ENCODE peak calls at places on chromosomes 4 and X, in nine cellular contexts. E, Q, F, M, U, Z, S, P and J are unnamed samples.
A peak's percentile ranks its signal among the peaks of the same experiment; 100 is the strongest.

GRCh38 chr4:159689526-159689925 is 586.6 kb downstream of the RAPGEF2 start:
- DNase-seq in E (no peak), Q (no peak), F (no peak), M (no peak), U (no peak), Z (no peak), S (no peak), P (no peak), J (no peak)

GRCh38 chr4:8362483-8362882 is 78.0 kb downstream of the ACOX3 start:
- DNase-seq in E (no peak), Q (no peak), F (no peak), M (no peak), U (no peak), Z (no peak), S (no peak), P (no peak), J (no peak)

GRCh38 chr4:25378130-25378743 is 1.2 kb downstream of the ANAPC4 start:
- DNase-seq in E (no peak), Q (no peak), F (no peak), M (no peak), U (no peak), Z (no peak), S (no peak), P (no peak), J (no peak)

GRCh38 chrX:111041018-111041462 is 55.0 kb upstream of the PAK3 start:
- DNase-seq in E (peak; percentile 92), Q (peak; percentile 88), F (no peak), M (peak; percentile 9), U (no peak), Z (peak; percentile 44), S (no peak), P (peak; percentile 91), J (no peak)

GRCh38 chr4:84342161-84342560 is 156.9 kb downstream of the NKX6-1 start:
- DNase-seq in E (no peak), Q (no peak), F (no peak), M (no peak), U (no peak), Z (no peak), S (no peak), P (no peak), J (no peak)

GRCh38 chr4:103011378-103012025 is 8.0 kb downstream of the SLC9B1 start:
- DNase-seq in E (peak; percentile 67), Q (peak; percentile 42), F (no peak), M (no peak), U (peak; percentile 82), Z (peak; percentile 57), S (no peak), P (peak; percentile 54), J (peak; percentile 66)

GRCh38 chrX:74536142-74537010 is 78.0 kb downstream of the RLIM start:
- DNase-seq in E (peak; percentile 73), Q (peak; percentile 85), F (peak; percentile 91), M (peak; percentile 64), U (peak; percentile 95), Z (peak; percentile 86), S (peak; percentile 54), P (peak; percentile 91), J (peak; percentile 95)

GRCh38 chrX:150223176-150224015 is 139.7 kb upstream of the MAMLD1 start:
- DNase-seq in E (no peak), Q (no peak), F (no peak), M (no peak), U (peak; percentile 75), Z (no peak), S (no peak), P (no peak), J (no peak)

GRCh38 chr4:118338981-118339765 is 13.6 kb downstream of the PRSS12 start:
- DNase-seq in E (peak; percentile 66), Q (peak; percentile 65), F (no peak), M (no peak), U (no peak), Z (peak; percentile 72), S (no peak), P (no peak), J (no peak)

GRCh38 chr4:98284640-98285046 is 23.5 kb downstream of the RAP1GDS1 start:
- DNase-seq in E (no peak), Q (peak; percentile 32), F (no peak), M (peak; percentile 59), U (no peak), Z (no peak), S (no peak), P (no peak), J (no peak)

GRCh38 chr4:16591867-16592266 is 306.6 kb downstream of the LDB2 start:
- DNase-seq in E (no peak), Q (peak; percentile 51), F (peak; percentile 67), M (peak; percentile 85), U (no peak), Z (peak; percentile 81), S (no peak), P (peak; percentile 86), J (peak; percentile 85)

GRCh38 chr4:2462992-2463762 is 5.7 kb upstream of the RNF4 start:
- DNase-seq in E (no peak), Q (no peak), F (no peak), M (peak; percentile 26), U (no peak), Z (no peak), S (no peak), P (no peak), J (no peak)
- H3K4me3 ChIP-seq in E (peak overlapping the region; percentile 31), Q (peak overlapping the region; percentile 23), F (peak overlapping the region; percentile 65), M (peak overlapping the region; percentile 56), U (no peak overlapping the region), Z (peak overlapping the region; percentile 39), S (peak overlapping the region; percentile 24), P (peak overlapping the region; percentile 24), J (peak overlapping the region; percentile 58)

GRCh38 chr4:85681194-85681803 is 206.3 kb downstream of the ARHGAP24 start:
- DNase-seq in E (peak; percentile 99), Q (peak; percentile 97), F (peak; percentile 60), M (no peak), U (no peak), Z (peak; percentile 99), S (peak; percentile 17), P (peak; percentile 95), J (no peak)
- H3K4me3 ChIP-seq in E (no peak overlapping the region), Q (no peak overlapping the region), F (no peak overlapping the region), M (no peak overlapping the region), U (no peak overlapping the region), Z (no peak overlapping the region), S (no peak overlapping the region), P (no peak overlapping the region), J (no peak overlapping the region)

DNA sequence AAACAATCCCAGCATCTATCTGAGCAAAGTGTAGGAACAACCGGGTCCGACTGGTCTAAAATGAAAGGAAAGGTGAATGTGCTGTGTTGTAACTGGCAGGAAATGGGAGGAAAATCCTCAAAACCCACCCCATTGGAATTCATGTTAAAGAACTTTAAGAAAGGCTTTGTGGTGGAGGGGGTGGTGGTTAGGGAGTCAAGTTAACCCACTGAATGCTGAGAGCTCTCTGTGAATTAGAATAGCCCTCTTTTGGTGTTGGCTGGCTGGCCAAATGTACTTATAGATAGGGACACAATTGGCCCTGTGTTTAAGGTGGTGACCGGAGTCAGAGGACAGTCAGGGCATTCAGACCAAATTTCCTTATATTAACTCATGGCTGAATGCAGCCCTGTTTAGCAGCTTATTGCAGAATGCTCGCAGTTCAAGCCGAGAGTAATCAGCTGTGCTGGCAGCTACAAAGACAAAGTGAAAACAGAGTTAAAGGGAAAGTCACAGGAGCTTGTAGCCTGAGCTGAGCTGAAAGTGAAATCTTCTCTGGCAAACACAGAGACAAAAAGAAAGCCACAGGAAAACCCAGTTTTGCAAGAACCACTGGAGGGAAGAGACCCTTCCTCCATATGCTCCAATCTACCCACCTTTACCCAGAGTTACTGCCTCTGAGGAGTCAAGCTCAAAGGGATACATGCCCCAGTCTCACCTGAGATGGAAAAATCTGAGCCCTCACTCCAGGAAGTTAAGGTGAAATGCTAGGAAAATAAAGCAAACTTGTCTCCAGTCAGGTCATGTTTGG is 38.5 kb upstream of the UGT2B7 start:
- DNase-seq in E (no peak), Q (no peak), F (no peak), M (peak; percentile 72), U (no peak), Z (peak; percentile 66), S (peak; percentile 68), P (peak; percentile 50), J (no peak)
- H3K4me3 ChIP-seq in E (no peak overlapping the region), Q (no peak overlapping the region), F (no peak overlapping the region), M (no peak overlapping the region), U (no peak overlapping the region), Z (peak overlapping the region; percentile 35), S (peak overlapping the region; percentile 42), P (no peak overlapping the region), J (no peak overlapping the region)

GRCh38 chrX:49878834-49879655 is at the start of gene USP27X:
- DNase-seq in E (peak; percentile 81), Q (peak; percentile 82), F (peak; percentile 82), M (peak; percentile 91), U (peak; percentile 92), Z (peak; percentile 83), S (peak; percentile 88), P (peak; percentile 89), J (peak; percentile 81)

GRCh38 chrX:49877397-49878101 is 1.7 kb upstream of the USP27X start:
- DNase-seq in E (no peak), Q (no peak), F (no peak), M (no peak), U (no peak), Z (no peak), S (no peak), P (no peak), J (no peak)

GRCh38 chrX:49879656-49880277 is 483 bp downstream of the USP27X start:
- DNase-seq in E (no peak), Q (no peak), F (no peak), M (no peak), U (no peak), Z (peak; percentile 7), S (peak; percentile 3), P (no peak), J (no peak)

GRCh38 chrX:49878128-49878833 is 1.0 kb upstream of the USP27X start:
- DNase-seq in E (peak; percentile 2), Q (no peak), F (no peak), M (peak; percentile 32), U (no peak), Z (peak; percentile 1), S (no peak), P (peak; percentile 0), J (peak; percentile 60)

DNA sequence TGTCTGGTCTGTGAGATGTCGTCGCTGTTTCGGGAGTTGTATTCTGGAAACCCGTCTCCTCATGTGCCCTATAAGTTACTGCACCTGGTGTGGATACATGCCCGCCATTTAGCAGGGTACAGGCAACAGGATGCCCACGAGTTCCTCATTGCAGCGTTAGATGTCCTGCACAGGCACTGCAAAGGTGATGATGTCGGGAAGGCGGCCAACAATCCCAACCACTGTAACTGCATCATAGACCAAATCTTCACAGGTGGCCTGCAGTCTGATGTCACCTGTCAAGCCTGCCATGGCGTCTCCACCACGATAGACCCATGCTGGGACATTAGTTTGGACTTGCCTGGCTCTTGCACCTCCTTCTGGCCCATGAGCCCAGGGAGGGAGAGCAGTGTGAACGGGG is 1.4 kb downstream of the USP27X start:
- DNase-seq in E (no peak), Q (no peak), F (no peak), M (no peak), U (no peak), Z (no peak), S (no peak), P (no peak), J (no peak)
- H3K4me3 ChIP-seq in E (no peak overlapping the region), Q (no peak overlapping the region), F (no peak overlapping the region), M (peak overlapping the region; percentile 60), U (no peak overlapping the region), Z (no peak overlapping the region), S (no peak overlapping the region), P (no peak overlapping the region), J (no peak overlapping the region)